ENCODE peak calls at places on chromosomes 13 and 19, in five cellular contexts. P is endodermal cell, V is neural progenitor cell, Y is colonic mucosa, E is HCT116. Z is an unnamed sample.

GRCh38 chr19:29561601-29562000 is 35.8 kb downstream of the VSTM2B start:
- DNase-seq in P (no peak), V (no peak), Y (no peak), E (no peak), Z (no peak)

GRCh38 chr19:46481947-46482346 is 10.6 kb upstream of the PNMA8A start:
- DNase-seq in P (no peak), V (no peak), Y (no peak), E (no peak), Z (peak)

GRCh38 chr19:36821758-36822157 is 16.4 kb downstream of the ZNF790 start:
- DNase-seq in P (no peak), V (no peak), Y (no peak), E (no peak), Z (no peak)

GRCh38 chr13:39942901-39943273 is 287.4 kb downstream of the COG6 start:
- DNase-seq in P (peak), V (peak), Y (peak), E (peak), Z (peak)

GRCh38 chr13:49693191-49693733 is 2.0 kb upstream of the EBPL start:
- DNase-seq in P (no peak), V (no peak), Y (no peak), E (no peak), Z (no peak)

GRCh38 chr13:34776984-34777913 is 164.8 kb upstream of the NBEA start:
- DNase-seq in P (peak), V (no peak), Y (no peak), E (no peak), Z (no peak)

GRCh38 chr19:7500811-7501450 is 12.1 kb upstream of the PEX11G start:
- DNase-seq in P (peak), V (peak), Y (peak), E (peak), Z (peak)

GRCh38 chr13:110666255-110666533 is 39.7 kb downstream of the CARS2 start:
- DNase-seq in P (no peak), V (no peak), Y (no peak), E (no peak), Z (no peak)

GRCh38 chr19:56110515-56111448 is 10.3 kb downstream of the ZNF787 start:
- DNase-seq in P (no peak), V (peak), Y (peak), E (no peak), Z (peak)

GRCh38 chr19:10268077-10268476 is 2.8 kb upstream of the ICAM1 start:
- DNase-seq in P (no peak), V (no peak), Y (no peak), E (no peak), Z (no peak)

GRCh38 chr19:7145494-7145893 is 76.0 kb downstream of the ZNF557 start:
- DNase-seq in P (no peak), V (no peak), Y (no peak), E (no peak), Z (no peak)

GRCh38 chr13:80463673-80464352 is 122.9 kb upstream of the SPRY2 start:
- DNase-seq in P (no peak), V (no peak), Y (no peak), E (no peak), Z (no peak)

GRCh38 chr13:38821753-38822551 is 135.1 kb downstream of the FREM2 start:
- DNase-seq in P (no peak), V (no peak), Y (no peak), E (no peak), Z (no peak)

GRCh38 chr19:39208175-39208795 is 4.2 kb upstream of the SYCN start:
- DNase-seq in P (no peak), V (no peak), Y (no peak), E (no peak), Z (no peak)

GRCh38 chr19:30711296-30711695 is 339.1 kb downstream of the ZNF536 start:
- DNase-seq in P (no peak), V (peak), Y (no peak), E (no peak), Z (no peak)

GRCh38 chr19:16380314-16380695 is 55.7 kb downstream of the KLF2 start:
- DNase-seq in P (no peak), V (no peak), Y (no peak), E (no peak), Z (peak)

GRCh38 chr19:49073514-49074378 is 1.2 kb upstream of the KCNA7 start:
- DNase-seq in P (peak), V (peak), Y (no peak), E (peak), Z (no peak)
- TF ChIP-seq CTCF in P (peak), V (peak), Y (no peak), E (peak), Z (no peak)

DNA sequence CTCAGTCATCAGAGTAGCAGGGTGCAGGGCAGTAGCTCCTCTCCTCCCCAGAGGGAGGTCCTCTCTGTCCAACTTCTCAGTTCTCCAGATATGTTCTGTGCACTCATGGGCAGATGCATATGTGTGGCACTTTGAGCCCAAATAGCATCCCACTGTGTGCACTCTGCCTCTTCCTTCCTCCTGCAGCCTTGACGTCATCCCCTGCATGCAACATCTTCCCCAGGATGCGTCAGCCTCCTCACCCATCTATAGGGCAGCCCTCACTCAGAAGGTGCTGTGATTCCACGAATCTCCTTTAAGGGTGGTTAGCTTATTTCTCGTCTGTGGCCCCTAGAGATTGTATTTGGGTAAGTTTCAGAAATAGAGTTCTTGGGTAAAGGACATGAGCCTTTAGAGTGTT is 22.1 kb upstream of the CRTC1 start:
- DNase-seq in P (no peak), V (no peak), Y (no peak), E (no peak), Z (no peak)
- H3K27ac ChIP-seq in P (no peak), V (no peak), Y (no peak), E (no peak), Z (no peak)

GRCh38 chr19:15199219-15199651 is 1.6 kb downstream of the NOTCH3 start:
- DNase-seq in P (no peak), V (no peak), Y (no peak), E (no peak), Z (no peak)

GRCh38 chr19:15200575-15201364 is at the start of gene NOTCH3:
- DNase-seq in P (peak), V (peak), Y (no peak), E (no peak), Z (peak)

GRCh38 chr19:15201374-15202023 is 704 bp upstream of the NOTCH3 start:
- DNase-seq in P (no peak), V (no peak), Y (no peak), E (no peak), Z (no peak)

GRCh38 chr19:15198006-15198356 is 2.8 kb downstream of the NOTCH3 start:
- DNase-seq in P (no peak), V (no peak), Y (peak), E (no peak), Z (peak)

DNA sequence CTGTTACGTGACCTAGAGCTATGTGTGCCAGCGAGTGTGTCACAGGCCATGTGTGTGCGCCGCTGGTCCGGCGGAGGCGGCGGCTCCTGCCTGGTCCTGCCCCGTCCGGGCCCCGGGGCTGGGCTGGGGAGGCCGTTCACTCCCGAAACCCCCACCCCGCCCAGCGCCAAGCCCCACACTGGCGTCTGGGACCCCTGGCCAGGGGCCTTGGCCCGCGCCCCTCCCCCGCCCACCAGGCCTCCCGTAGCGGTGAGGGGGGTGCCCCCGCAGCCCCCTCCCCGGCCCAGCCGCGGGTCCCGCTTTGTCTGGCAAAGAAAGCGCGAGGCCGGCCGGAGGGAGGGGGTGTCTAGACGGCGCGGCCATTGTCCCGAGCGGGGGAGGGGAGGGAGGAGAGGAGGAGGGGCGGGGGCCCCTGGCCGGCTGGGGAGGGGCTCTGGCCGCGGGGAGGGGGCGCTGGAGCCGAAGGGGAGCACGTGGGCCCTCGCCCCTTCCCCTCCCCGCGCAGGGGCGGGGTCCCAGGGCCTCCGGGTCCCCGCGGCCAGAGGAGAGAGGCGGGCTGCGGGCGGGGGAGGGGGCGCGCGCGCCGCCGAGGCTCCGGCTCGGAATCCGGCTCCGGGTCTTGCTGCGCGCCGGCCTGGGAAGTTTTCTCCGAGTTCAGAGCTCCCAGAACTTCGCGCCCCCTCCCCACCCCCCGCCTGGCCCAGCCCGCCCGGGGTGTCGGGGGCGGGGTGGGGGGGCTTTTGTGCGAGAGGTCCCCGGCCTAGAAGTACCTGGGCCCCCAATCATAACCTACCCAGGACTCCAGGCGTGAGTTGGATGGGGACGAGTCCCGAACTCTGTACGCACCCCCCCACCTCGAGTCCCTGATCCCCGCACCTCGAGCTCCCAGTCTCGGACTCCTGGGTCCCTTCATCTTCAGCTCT is 882 bp downstream of the NOTCH3 start:
- DNase-seq in P (peak), V (peak), Y (no peak), E (no peak), Z (peak)
- H3K9ac ChIP-seq in P (peak), V (peak), Y (no peak), E (peak), Z (peak)

GRCh38 chr13:30581582-30581981 is 36.1 kb upstream of the USPL1 start:
- DNase-seq in P (peak), V (peak), Y (peak), E (peak), Z (no peak)
- TF ChIP-seq CTCF in P (peak), V (peak), Y (no peak), E (peak), Z (no peak)

DNA sequence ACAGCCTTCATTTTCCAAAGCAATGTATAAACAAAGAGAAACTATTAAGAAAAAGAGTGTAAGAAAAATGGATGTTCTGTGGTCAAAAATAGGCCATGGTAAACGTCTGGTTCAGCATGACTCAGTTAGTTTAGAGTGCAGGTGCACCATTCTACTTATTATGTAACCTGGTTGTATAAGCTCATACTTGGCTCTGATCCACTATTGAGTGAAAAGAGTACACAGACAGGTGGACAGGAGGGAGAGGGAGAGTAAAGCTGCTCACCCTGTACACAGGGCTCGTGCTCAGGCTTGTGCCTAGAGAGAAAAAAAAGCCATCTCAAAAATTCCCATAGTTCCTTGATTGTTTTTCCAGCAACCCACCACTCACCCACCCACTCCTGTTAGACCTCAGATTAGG is 85.8 kb upstream of the ZNF91 start:
- DNase-seq in P (no peak), V (no peak), Y (no peak), E (no peak), Z (no peak)
- H3K27ac ChIP-seq in P (no peak), V (no peak), Y (no peak), E (no peak), Z (no peak)

Z was measured in kidney.